ENCODE peak calls at places on chromosomes 4 and X, in seven cellular contexts. N is GM23338, S is HFF-Myc, W is mucosa of descending colon, I is thyroid gland, C is pancreas, T is left ventricle myocardium inferior. Q is an unnamed sample.
A peak's percentile ranks its signal among the peaks of the same experiment; 100 is the strongest.

GRCh38 chr4:23946307-23946706 is 56.5 kb upstream of the PPARGC1A start:
- DNase-seq in I (no peak), T (no peak), N (no peak), S (no peak), W (no peak), C (no peak), Q (no peak)

GRCh38 chrX:24025741-24026402 is 1.1 kb downstream of the KLHL15 start:
- DNase-seq in I (no peak), T (no peak), S (no peak), W (no peak), C (no peak), N (peak; percentile 23), Q (peak; percentile 81)

GRCh38 chr4:138870739-138871633 is 144.6 kb upstream of the NOCT start:
- DNase-seq in T (peak; percentile 26), C (peak; percentile 29), W (peak; percentile 81), N (peak; percentile 88), I (peak; percentile 71), S (peak; percentile 62), Q (peak; percentile 80)

GRCh38 chr4:107312366-107312765 is 276.3 kb upstream of the DKK2 start:
- DNase-seq in S (no peak), C (no peak), I (no peak), T (no peak), W (no peak), N (no peak), Q (no peak)

GRCh38 chrX:12814434-12814833 is 23.2 kb downstream of the PRPS2 start:
- DNase-seq in C (no peak), T (no peak), I (peak; percentile 32), N (peak; percentile 62), W (peak; percentile 68), S (peak; percentile 14), Q (peak; percentile 66)

GRCh38 chr4:168917150-168917779 is 92.8 kb downstream of the CBR4 start:
- DNase-seq in S (peak; percentile 31), T (no peak), I (no peak), N (peak; percentile 78), C (no peak), W (peak; percentile 48), Q (peak; percentile 78)

GRCh38 chr4:132792305-132792704 is 356.8 kb upstream of the PCDH10 start:
- DNase-seq in I (no peak), W (no peak), C (no peak), S (no peak), N (no peak), T (no peak), Q (no peak)

GRCh38 chrX:13110427-13111324 is 66.3 kb upstream of the FAM9C start:
- DNase-seq in S (peak; percentile 47), N (peak; percentile 6), I (no peak), C (no peak), T (peak; percentile 45), W (peak; percentile 58), Q (peak; percentile 95)

GRCh38 chrX:112235547-112235946 is 153.0 kb upstream of the TRPC5 start:
- DNase-seq in T (no peak), N (no peak), W (no peak), I (peak; percentile 4), S (no peak), C (peak; percentile 20), Q (no peak)

GRCh38 chrX:115592997-115593734 is 32.2 kb downstream of the PLS3 start:
- DNase-seq in W (no peak), N (peak; percentile 23), I (peak; percentile 37), T (no peak), C (no peak), S (no peak), Q (peak; percentile 67)

GRCh38 chr4:61373901-61374611 is 173.9 kb downstream of the ADGRL3 start:
- DNase-seq in S (no peak), W (no peak), I (no peak), T (no peak), C (no peak), N (no peak), Q (peak; percentile 34)

GRCh38 chr4:96677499-96677898 is 837.6 kb downstream of the PDHA2 start:
- DNase-seq in W (no peak), S (no peak), N (no peak), I (no peak), T (no peak), C (no peak), Q (peak; percentile 45)

GRCh38 chrX:6226646-6227444 is 1.8 kb downstream of the NLGN4X start:
- DNase-seq in T (peak; percentile 20), I (no peak), C (peak; percentile 18), W (no peak), N (peak; percentile 33), S (no peak), Q (no peak)

GRCh38 chrX:54639018-54639345 is 109.0 kb downstream of the GNL3L start:
- DNase-seq in C (no peak), I (no peak), T (no peak), N (no peak), S (no peak), W (no peak), Q (no peak)

GRCh38 chrX:29478336-29479069 is 736.9 kb upstream of the MAGEB2 start:
- DNase-seq in I (no peak), W (peak; percentile 22), T (no peak), C (peak; percentile 8), N (peak; percentile 60), S (peak; percentile 4), Q (peak; percentile 44)

GRCh38 chr4:110503588-110504435 is 27.9 kb downstream of the ENPEP start:
- DNase-seq in C (no peak), N (no peak), I (no peak), S (no peak), W (no peak), T (peak; percentile 18), Q (peak; percentile 44)

GRCh38 chrX:110675866-110676265 is 119.8 kb downstream of the CHRDL1 start:
- DNase-seq in N (no peak), C (no peak), W (no peak), T (no peak), I (no peak), S (no peak), Q (no peak)

GRCh38 chrX:71976753-71977152 is 66.1 kb downstream of the NHSL2 start:
- DNase-seq in I (peak; percentile 5), N (no peak), T (no peak), W (no peak), S (no peak), C (no peak), Q (peak; percentile 11)

GRCh38 chr4:92477309-92477708 is 173.5 kb downstream of the GRID2 start:
- DNase-seq in S (no peak), N (no peak), W (no peak), C (no peak), I (no peak), T (no peak), Q (no peak)

GRCh38 chr4:173505924-173506779 is 23.9 kb downstream of the HAND2 start:
- DNase-seq in I (no peak), T (peak; percentile 63), W (peak; percentile 67), S (no peak), C (peak; percentile 60), N (peak; percentile 90), Q (peak; percentile 78)

DNA sequence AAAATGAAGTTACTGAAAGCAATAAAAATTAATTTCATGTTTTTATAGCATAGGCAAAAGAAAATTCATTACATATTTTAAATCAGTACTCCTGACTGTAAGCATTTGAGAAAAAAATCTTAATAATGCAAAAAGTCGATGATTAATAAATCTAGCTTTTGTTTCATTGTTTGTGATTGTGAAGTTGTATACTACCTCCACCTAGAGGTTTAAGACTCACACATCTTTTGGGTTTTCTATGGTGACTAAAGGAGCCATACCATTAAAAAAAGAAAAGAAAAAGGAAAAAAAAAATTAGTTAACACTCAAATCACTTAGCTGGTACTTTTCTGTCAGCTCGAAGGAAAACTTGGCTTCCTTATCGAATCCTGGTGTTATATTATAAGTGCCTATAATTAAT is 2.0 kb downstream of the GABRA2 start:
- DNase-seq in W (no peak), N (peak; percentile 6), T (no peak), I (no peak), C (no peak), S (no peak), Q (no peak)
- TF ChIP-seq CTCF in W (no peak), N (peak; percentile 23), T (no peak), I (no peak), C (no peak), S (no peak), Q (no peak)

GRCh38 chrX:139530550-139530949 is at the start of gene F9:
- DNase-seq in C (no peak), I (no peak), S (no peak), N (no peak), W (no peak), T (no peak), Q (no peak)
- H3K4me3 ChIP-seq in C (no peak within 1 kb of the TSS), I (no peak within 1 kb of the TSS), S (no peak within 1 kb of the TSS), N (no peak within 1 kb of the TSS), W (no peak within 1 kb of the TSS), T (no peak within 1 kb of the TSS), Q (no peak within 1 kb of the TSS)

GRCh38 chr4:3516061-3516835 is 16.0 kb downstream of the LRPAP1 start:
- DNase-seq in S (no peak), T (peak; percentile 7), I (no peak), W (no peak), C (peak; percentile 17), N (no peak), Q (no peak)

GRCh38 chr4:3514221-3514780 is 17.9 kb downstream of the LRPAP1 start:
- DNase-seq in N (no peak), I (no peak), T (no peak), C (peak; percentile 21), S (no peak), W (no peak), Q (no peak)

GRCh38 chr4:3515646-3516045 is 16.6 kb downstream of the LRPAP1 start:
- DNase-seq in T (peak; percentile 7), I (no peak), W (no peak), N (no peak), S (no peak), C (peak; percentile 26), Q (no peak)

GRCh38 chr4:3513807-3514206 is 18.4 kb downstream of the LRPAP1 start:
- DNase-seq in W (no peak), I (no peak), S (no peak), N (no peak), T (no peak), C (no peak), Q (no peak)

DNA sequence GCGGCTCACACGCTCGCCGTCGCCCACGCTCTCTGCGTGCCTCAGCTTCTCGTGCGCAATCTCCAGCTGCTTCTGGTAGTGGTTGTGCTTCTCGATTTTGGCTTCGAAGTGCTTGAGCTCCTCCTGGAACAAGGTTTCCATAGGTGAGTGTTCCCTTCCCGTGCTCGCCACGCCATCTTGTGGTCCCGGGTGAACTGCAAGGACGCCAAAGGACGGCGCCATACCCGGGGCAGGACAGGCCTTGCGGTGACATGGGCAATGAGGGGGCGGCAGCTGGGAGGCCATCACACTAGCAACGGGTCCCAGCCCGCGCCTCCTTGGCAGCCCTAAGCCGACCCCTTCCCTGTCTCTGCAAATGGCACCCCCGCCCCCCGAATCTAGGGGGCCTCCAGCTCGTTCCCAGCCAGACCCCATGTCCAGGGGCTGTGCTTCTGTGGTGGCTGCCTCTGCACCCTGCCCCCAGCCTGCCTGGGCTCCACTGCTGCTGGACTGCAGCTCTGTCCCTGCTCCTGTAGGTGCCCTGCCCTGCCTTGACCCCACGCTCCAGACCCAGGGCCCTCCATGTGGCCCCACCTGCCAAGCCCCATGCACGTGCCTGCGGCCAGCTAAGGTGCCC is 17.3 kb downstream of the LRPAP1 start:
- DNase-seq in S (no peak), I (no peak), C (peak; percentile 31), N (peak; percentile 64), T (peak; percentile 22), W (no peak), Q (no peak)
- TF ChIP-seq CTCF in S (peak; percentile 30), I (no peak), C (no peak), N (peak; percentile 52), T (peak; percentile 55), W (no peak), Q (peak; percentile 24)

DNA sequence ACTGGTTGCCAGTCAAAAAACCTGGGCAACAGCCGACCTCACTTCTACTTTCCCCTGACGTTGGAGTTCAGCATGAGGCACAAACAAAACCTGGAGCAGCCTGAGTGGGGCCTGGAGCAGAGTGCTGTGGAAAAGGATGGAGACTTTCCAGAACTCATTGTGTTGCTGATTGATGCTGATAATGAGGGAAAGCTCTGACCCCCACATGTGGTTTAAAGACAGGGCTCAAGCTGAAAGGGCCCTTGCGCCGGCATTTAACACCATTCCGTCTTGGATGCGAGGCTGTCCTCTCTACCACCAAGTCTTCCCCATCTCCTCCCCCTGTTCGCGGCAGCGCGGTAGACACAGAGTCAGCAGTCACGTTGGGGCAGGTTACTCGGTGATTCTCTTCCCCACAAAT is 630 bp downstream of the CCDC158 start:
- DNase-seq in I (peak; percentile 32), N (peak; percentile 47), W (no peak), S (no peak), T (no peak), C (no peak), Q (no peak)
- H3K4me3 ChIP-seq in I (peak overlapping the region; percentile 58), N (peak overlapping the region; percentile 52), W (no peak overlapping the region), S (no peak overlapping the region), T (peak overlapping the region; percentile 73), C (peak overlapping the region; percentile 69), Q (no peak overlapping the region)

Q was measured in cardiac fibroblast.